ENCODE peak calls at places on chromosome 2, in nine cellular contexts. One of them, this sample, is unnamed.

GRCh38 chr2:30239308-30240161 is 8.2 kb downstream of the LBH start:
- DNase-seq in ELR: peak; percentile 54
- DNase-seq in stimulated activated CD4-positive, alpha-beta T cell treated with anti-CD3 and anti-CD28 coated beads, Interleukin-15, amount 100 ng/mL, for 1 hour: peak; percentile 43
- DNase-seq in aorta: peak; percentile 88
- DNase-seq in T-helper 2 cell: peak; percentile 50
- DNase-seq in upper lobe of right lung: peak; percentile 74
- DNase-seq in NCI-H1105: peak; percentile 1
- DNase-seq in NCI-H2081: peak; percentile 21
- DNase-seq in activated CD8-positive, alpha-beta memory T cell treated with anti-CD3 and anti-CD28 coated beads for 24 hours: peak; percentile 87
- DNase-seq in this sample: peak; percentile 27

GRCh38 chr2:218149098-218149497 is 17.7 kb downstream of the CXCR1 start:
- DNase-seq in aorta: no peak
- DNase-seq in upper lobe of right lung: no peak
- DNase-seq in NCI-H2081: no peak
- DNase-seq in activated CD8-positive, alpha-beta memory T cell treated with anti-CD3 and anti-CD28 coated beads for 24 hours: no peak
- DNase-seq in T-helper 2 cell: no peak
- DNase-seq in NCI-H1105: no peak
- DNase-seq in ELR: no peak
- DNase-seq in stimulated activated CD4-positive, alpha-beta T cell treated with anti-CD3 and anti-CD28 coated beads, Interleukin-15, amount 100 ng/mL, for 1 hour: no peak
- DNase-seq in this sample: no peak

GRCh38 chr2:152594022-152594712 is 123.1 kb downstream of the PRPF40A start:
- DNase-seq in NCI-H1105: no peak
- DNase-seq in upper lobe of right lung: no peak
- DNase-seq in T-helper 2 cell: no peak
- DNase-seq in NCI-H2081: no peak
- DNase-seq in aorta: no peak
- DNase-seq in stimulated activated CD4-positive, alpha-beta T cell treated with anti-CD3 and anti-CD28 coated beads, Interleukin-15, amount 100 ng/mL, for 1 hour: no peak
- DNase-seq in activated CD8-positive, alpha-beta memory T cell treated with anti-CD3 and anti-CD28 coated beads for 24 hours: no peak
- DNase-seq in ELR: no peak
- DNase-seq in this sample: peak; percentile 71

GRCh38 chr2:143893340-143893739 is 626.6 kb downstream of the ZEB2 start:
- DNase-seq in activated CD8-positive, alpha-beta memory T cell treated with anti-CD3 and anti-CD28 coated beads for 24 hours: no peak
- DNase-seq in upper lobe of right lung: no peak
- DNase-seq in aorta: no peak
- DNase-seq in T-helper 2 cell: no peak
- DNase-seq in NCI-H1105: no peak
- DNase-seq in ELR: no peak
- DNase-seq in NCI-H2081: no peak
- DNase-seq in stimulated activated CD4-positive, alpha-beta T cell treated with anti-CD3 and anti-CD28 coated beads, Interleukin-15, amount 100 ng/mL, for 1 hour: no peak
- DNase-seq in this sample: no peak

GRCh38 chr2:3472966-3473365 is 46.4 kb downstream of the ADI1 start:
- DNase-seq in aorta: no peak
- DNase-seq in ELR: no peak
- DNase-seq in upper lobe of right lung: no peak
- DNase-seq in NCI-H1105: no peak
- DNase-seq in T-helper 2 cell: no peak
- DNase-seq in stimulated activated CD4-positive, alpha-beta T cell treated with anti-CD3 and anti-CD28 coated beads, Interleukin-15, amount 100 ng/mL, for 1 hour: no peak
- DNase-seq in NCI-H2081: no peak
- DNase-seq in activated CD8-positive, alpha-beta memory T cell treated with anti-CD3 and anti-CD28 coated beads for 24 hours: no peak
- DNase-seq in this sample: no peak

GRCh38 chr2:18791172-18791797 is 201.9 kb upstream of the NT5C1B start:
- DNase-seq in T-helper 2 cell: no peak
- DNase-seq in stimulated activated CD4-positive, alpha-beta T cell treated with anti-CD3 and anti-CD28 coated beads, Interleukin-15, amount 100 ng/mL, for 1 hour: no peak
- DNase-seq in NCI-H1105: no peak
- DNase-seq in activated CD8-positive, alpha-beta memory T cell treated with anti-CD3 and anti-CD28 coated beads for 24 hours: no peak
- DNase-seq in ELR: peak; percentile 12
- DNase-seq in upper lobe of right lung: no peak
- DNase-seq in aorta: no peak
- DNase-seq in NCI-H2081: no peak
- DNase-seq in this sample: no peak

GRCh38 chr2:105977212-105977611 is 216.9 kb downstream of the UXS1 start:
- DNase-seq in aorta: no peak
- DNase-seq in NCI-H2081: no peak
- DNase-seq in upper lobe of right lung: no peak
- DNase-seq in T-helper 2 cell: no peak
- DNase-seq in stimulated activated CD4-positive, alpha-beta T cell treated with anti-CD3 and anti-CD28 coated beads, Interleukin-15, amount 100 ng/mL, for 1 hour: no peak
- DNase-seq in ELR: peak; percentile 93
- DNase-seq in NCI-H1105: no peak
- DNase-seq in activated CD8-positive, alpha-beta memory T cell treated with anti-CD3 and anti-CD28 coated beads for 24 hours: no peak
- DNase-seq in this sample: no peak

GRCh38 chr2:96340493-96341414 is 5.2 kb downstream of the NCAPH start:
- DNase-seq in aorta: no peak
- DNase-seq in activated CD8-positive, alpha-beta memory T cell treated with anti-CD3 and anti-CD28 coated beads for 24 hours: no peak
- DNase-seq in ELR: peak; percentile 61
- DNase-seq in NCI-H2081: no peak
- DNase-seq in upper lobe of right lung: no peak
- DNase-seq in stimulated activated CD4-positive, alpha-beta T cell treated with anti-CD3 and anti-CD28 coated beads, Interleukin-15, amount 100 ng/mL, for 1 hour: no peak
- DNase-seq in NCI-H1105: no peak
- DNase-seq in T-helper 2 cell: no peak
- DNase-seq in this sample: no peak

GRCh38 chr2:29749843-29750242 is 171.5 kb downstream of the ALK start:
- DNase-seq in T-helper 2 cell: no peak
- DNase-seq in upper lobe of right lung: no peak
- DNase-seq in ELR: no peak
- DNase-seq in stimulated activated CD4-positive, alpha-beta T cell treated with anti-CD3 and anti-CD28 coated beads, Interleukin-15, amount 100 ng/mL, for 1 hour: no peak
- DNase-seq in NCI-H1105: peak; percentile 77
- DNase-seq in aorta: no peak
- DNase-seq in activated CD8-positive, alpha-beta memory T cell treated with anti-CD3 and anti-CD28 coated beads for 24 hours: no peak
- DNase-seq in NCI-H2081: no peak
- DNase-seq in this sample: no peak

GRCh38 chr2:98737848-98738247 is 6.9 kb upstream of the MGAT4A start:
- DNase-seq in upper lobe of right lung: no peak
- DNase-seq in ELR: no peak
- DNase-seq in NCI-H1105: no peak
- DNase-seq in stimulated activated CD4-positive, alpha-beta T cell treated with anti-CD3 and anti-CD28 coated beads, Interleukin-15, amount 100 ng/mL, for 1 hour: no peak
- DNase-seq in T-helper 2 cell: no peak
- DNase-seq in activated CD8-positive, alpha-beta memory T cell treated with anti-CD3 and anti-CD28 coated beads for 24 hours: no peak
- DNase-seq in aorta: no peak
- DNase-seq in NCI-H2081: no peak
- DNase-seq in this sample: no peak

GRCh38 chr2:181243319-181243718 is 213.9 kb upstream of the ITGA4 start:
- DNase-seq in aorta: no peak
- DNase-seq in NCI-H1105: no peak
- DNase-seq in T-helper 2 cell: no peak
- DNase-seq in NCI-H2081: no peak
- DNase-seq in activated CD8-positive, alpha-beta memory T cell treated with anti-CD3 and anti-CD28 coated beads for 24 hours: no peak
- DNase-seq in stimulated activated CD4-positive, alpha-beta T cell treated with anti-CD3 and anti-CD28 coated beads, Interleukin-15, amount 100 ng/mL, for 1 hour: no peak
- DNase-seq in upper lobe of right lung: no peak
- DNase-seq in ELR: no peak
- DNase-seq in this sample: no peak

GRCh38 chr2:207474871-207475485 is 54.8 kb upstream of the CREB1 start:
- DNase-seq in activated CD8-positive, alpha-beta memory T cell treated with anti-CD3 and anti-CD28 coated beads for 24 hours: no peak
- DNase-seq in stimulated activated CD4-positive, alpha-beta T cell treated with anti-CD3 and anti-CD28 coated beads, Interleukin-15, amount 100 ng/mL, for 1 hour: no peak
- DNase-seq in NCI-H2081: peak; percentile 50
- DNase-seq in upper lobe of right lung: no peak
- DNase-seq in aorta: no peak
- DNase-seq in T-helper 2 cell: no peak
- DNase-seq in ELR: peak; percentile 77
- DNase-seq in NCI-H1105: peak; percentile 37
- DNase-seq in this sample: peak; percentile 80

GRCh38 chr2:120541553-120541932 is 194.1 kb upstream of the GLI2 start:
- DNase-seq in activated CD8-positive, alpha-beta memory T cell treated with anti-CD3 and anti-CD28 coated beads for 24 hours: no peak
- DNase-seq in NCI-H2081: no peak
- DNase-seq in aorta: no peak
- DNase-seq in T-helper 2 cell: no peak
- DNase-seq in NCI-H1105: no peak
- DNase-seq in ELR: peak; percentile 35
- DNase-seq in upper lobe of right lung: no peak
- DNase-seq in stimulated activated CD4-positive, alpha-beta T cell treated with anti-CD3 and anti-CD28 coated beads, Interleukin-15, amount 100 ng/mL, for 1 hour: no peak
- DNase-seq in this sample: no peak

GRCh38 chr2:47271054-47272000 is 116.2 kb upstream of the STPG4 start:
- DNase-seq in T-helper 2 cell: no peak
- DNase-seq in aorta: no peak
- DNase-seq in NCI-H2081: no peak
- DNase-seq in NCI-H1105: peak; percentile 23
- DNase-seq in upper lobe of right lung: no peak
- DNase-seq in activated CD8-positive, alpha-beta memory T cell treated with anti-CD3 and anti-CD28 coated beads for 24 hours: no peak
- DNase-seq in stimulated activated CD4-positive, alpha-beta T cell treated with anti-CD3 and anti-CD28 coated beads, Interleukin-15, amount 100 ng/mL, for 1 hour: no peak
- DNase-seq in ELR: peak; percentile 40
- DNase-seq in this sample: no peak

GRCh38 chr2:36381965-36382364 is 26.4 kb downstream of the CRIM1 start:
- DNase-seq in ELR: no peak
- DNase-seq in upper lobe of right lung: no peak
- DNase-seq in T-helper 2 cell: no peak
- DNase-seq in NCI-H2081: no peak
- DNase-seq in activated CD8-positive, alpha-beta memory T cell treated with anti-CD3 and anti-CD28 coated beads for 24 hours: no peak
- DNase-seq in NCI-H1105: no peak
- DNase-seq in stimulated activated CD4-positive, alpha-beta T cell treated with anti-CD3 and anti-CD28 coated beads, Interleukin-15, amount 100 ng/mL, for 1 hour: no peak
- DNase-seq in aorta: no peak
- DNase-seq in this sample: no peak

This sample was measured in NCI-H446.